ENCODE peak calls at places on chromosomes 3 and 15, in eight cellular contexts. E is esophagus squamous epithelium; Y is lung; V is CD8-positive, alpha-beta T cell; M is A549; P is IMR-90; N is fibroblast of lung; T is aorta. A is an unnamed sample. For H3K4me1, the result is how much of the 10 kb centered on the place peaks cover.

GRCh38 chr3:124812291-124813265 is 74.6 kb downstream of the ITGB5 start:
- DNase-seq in E (no peak), Y (peak), V (no peak), M (peak), P (peak), N (peak), T (peak), A (peak)

GRCh38 chr15:97168704-97169475 is 791.6 kb upstream of the ARRDC4 start:
- DNase-seq in E (no peak), Y (no peak), V (no peak), M (no peak), P (no peak), N (no peak), T (no peak), A (no peak)

GRCh38 chr3:144358191-144358590 is 386.6 kb downstream of the DIPK2A start:
- DNase-seq in E (no peak), Y (no peak), V (no peak), M (no peak), P (no peak), N (no peak), T (no peak), A (no peak)

GRCh38 chr3:190265795-190266194 is 56.5 kb downstream of the CLDN1 start:
- DNase-seq in E (no peak), Y (no peak), V (no peak), M (no peak), P (peak), N (peak), T (no peak), A (no peak)

GRCh38 chr15:71384501-71384900 is 269.2 kb downstream of the THSD4 start:
- DNase-seq in E (no peak), Y (no peak), V (no peak), M (no peak), P (no peak), N (no peak), T (no peak), A (no peak)

GRCh38 chr3:42680256-42680655 is 5.1 kb upstream of the KLHL40 start:
- DNase-seq in E (no peak), Y (no peak), V (no peak), M (no peak), P (peak), N (peak), T (no peak), A (no peak)

GRCh38 chr3:130414457-130414856 is 69.0 kb downstream of the COL6A5 start:
- DNase-seq in E (no peak), Y (no peak), V (no peak), M (no peak), P (no peak), N (no peak), T (no peak), A (no peak)

GRCh38 chr15:100919481-100920405 is 586 bp downstream of the LRRK1 start:
- DNase-seq in E (no peak), Y (no peak), V (no peak), M (peak), P (peak), N (peak), T (peak), A (peak)

GRCh38 chr3:58049143-58049785 is 41.0 kb downstream of the FLNB start:
- DNase-seq in E (no peak), Y (peak), V (no peak), M (peak), P (peak), N (peak), T (no peak), A (peak)

GRCh38 chr3:5013021-5013906 is 34.0 kb downstream of the BHLHE40 start:
- DNase-seq in E (no peak), Y (no peak), V (no peak), M (peak), P (peak), N (peak), T (no peak), A (no peak)

GRCh38 chr15:57352535-57353316 is 23.6 kb upstream of the CGNL1 start:
- DNase-seq in E (no peak), Y (no peak), V (no peak), M (no peak), P (no peak), N (no peak), T (no peak), A (no peak)

GRCh38 chr3:139299261-139300132 is 44.3 kb upstream of the MRPS22 start:
- DNase-seq in E (no peak), Y (no peak), V (no peak), M (peak), P (peak), N (peak), T (peak), A (no peak)

GRCh38 chr3:50194128-50194902 is 2.9 kb downstream of the GNAT1 start:
- DNase-seq in E (no peak), Y (peak), V (peak), M (peak), P (peak), N (peak), T (peak), A (peak)

GRCh38 chr15:52351206-52351907 is 55.8 kb upstream of the MYO5C start:
- DNase-seq in E (no peak), Y (peak), V (no peak), M (no peak), P (no peak), N (no peak), T (no peak), A (no peak)

GRCh38 chr3:123375014-123375940 is 73.6 kb downstream of the ADCY5 start:
- DNase-seq in E (no peak), Y (no peak), V (no peak), M (no peak), P (no peak), N (no peak), T (no peak), A (no peak)

GRCh38 chr3:141625506-141625905 is 112.6 kb upstream of the RNF7 start:
- DNase-seq in E (no peak), Y (no peak), V (no peak), M (no peak), P (peak), N (peak), T (no peak), A (no peak)

GRCh38 chr15:52193321-52193720 is 2.1 kb upstream of the GNB5 start:
- DNase-seq in E (no peak), Y (no peak), V (no peak), M (no peak), P (no peak), N (no peak), T (no peak), A (no peak)

GRCh38 chr3:12444582-12445468 is 39.5 kb upstream of the TSEN2 start:
- DNase-seq in E (no peak), Y (no peak), V (no peak), M (peak), P (no peak), N (peak), T (peak), A (peak)

GRCh38 chr15:60804986-60805949 is 326.3 kb upstream of the ICE2 start:
- DNase-seq in E (no peak), Y (no peak), V (no peak), M (no peak), P (peak), N (peak), T (peak), A (no peak)

GRCh38 chr3:14846481-14846880 is 27.7 kb downstream of the FGD5 start:
- DNase-seq in E (no peak), Y (no peak), V (no peak), M (no peak), P (no peak), N (no peak), T (no peak), A (no peak)

GRCh38 chr3:170724599-170724998 is 138.7 kb upstream of the SLC7A14 start:
- DNase-seq in E (no peak), Y (no peak), V (no peak), M (no peak), P (peak), N (peak), T (no peak), A (peak)

GRCh38 chr3:142888099-142888483 is 792 bp downstream of the PCOLCE2 start:
- DNase-seq in E (no peak), Y (no peak), V (no peak), M (peak), P (no peak), N (no peak), T (no peak), A (peak)

GRCh38 chr3:150825192-150825915 is 62.4 kb upstream of the SIAH2 start:
- DNase-seq in E (no peak), Y (no peak), V (no peak), M (no peak), P (no peak), N (no peak), T (no peak), A (no peak)

DNA sequence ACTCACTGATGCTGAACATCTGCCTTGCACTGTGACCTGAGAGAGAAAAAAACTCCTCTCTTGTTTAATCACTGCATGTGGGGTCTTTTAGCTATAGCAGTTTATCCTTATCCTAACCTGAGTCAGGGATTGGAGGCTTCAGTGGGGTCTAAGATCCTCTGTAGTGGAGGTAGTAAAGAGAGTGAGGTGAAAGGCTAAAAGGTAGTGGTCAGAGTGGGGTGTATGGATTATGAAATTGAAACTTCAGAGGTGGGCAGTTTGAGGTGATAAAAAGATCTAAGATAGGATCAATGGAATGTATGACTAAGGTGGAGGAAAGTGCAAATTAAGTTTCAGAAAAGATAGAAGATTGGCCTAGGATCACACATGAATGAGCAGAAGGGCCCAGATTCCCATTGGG is 36.5 kb downstream of the DET1 start:
- DNase-seq in E (no peak), Y (no peak), V (no peak), M (no peak), P (no peak), N (no peak), T (no peak), A (no peak)
- H3K27ac ChIP-seq in E (no peak), Y (no peak), V (no peak), M (no peak), P (no peak), N (no peak), T (no peak), A (no peak)

GRCh38 chr3:184630861-184631260 is 69.3 kb downstream of the EPHB3 start:
- DNase-seq in E (no peak), Y (no peak), V (no peak), M (no peak), P (no peak), N (no peak), T (peak), A (no peak)

GRCh38 chr3:184631339-184631965 is 69.9 kb downstream of the EPHB3 start:
- DNase-seq in E (no peak), Y (no peak), V (no peak), M (no peak), P (no peak), N (no peak), T (no peak), A (no peak)

GRCh38 chr3:184632551-184632950 is 71.0 kb downstream of the EPHB3 start:
- DNase-seq in E (no peak), Y (no peak), V (no peak), M (no peak), P (no peak), N (no peak), T (no peak), A (no peak)

GRCh38 chr3:184626942-184627341 is 65.4 kb downstream of the EPHB3 start:
- DNase-seq in E (no peak), Y (no peak), V (no peak), M (no peak), P (no peak), N (no peak), T (no peak), A (no peak)

DNA sequence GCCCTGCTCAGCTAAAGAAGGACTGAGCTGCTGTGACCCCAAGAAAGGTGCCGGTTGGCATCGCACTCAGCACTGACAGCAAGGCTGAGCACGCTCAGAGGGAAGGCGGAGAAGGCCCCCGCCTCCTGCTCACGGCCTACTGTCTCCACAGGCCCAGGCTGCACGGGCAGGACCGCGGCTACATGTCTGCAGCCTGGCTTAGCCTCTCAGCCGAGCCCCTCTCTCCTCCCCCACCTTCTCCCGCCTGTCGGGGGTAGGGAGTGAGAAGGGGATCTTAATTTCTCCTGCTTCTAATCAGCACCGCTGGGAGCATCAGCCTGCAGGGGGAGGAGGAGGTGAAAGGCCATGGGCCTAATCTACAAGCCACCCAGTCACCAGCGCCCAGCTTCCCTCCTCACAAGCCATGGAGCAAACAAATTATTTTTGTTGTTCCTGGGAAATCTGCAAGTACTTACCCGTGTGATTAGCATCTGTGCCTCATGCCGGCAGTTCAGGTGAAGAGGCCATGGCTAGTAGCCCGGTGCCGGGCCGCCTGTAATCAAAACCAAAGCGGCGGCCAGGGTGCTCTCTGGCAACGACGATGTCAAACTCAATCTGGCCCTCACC is 68.1 kb downstream of the EPHB3 start:
- DNase-seq in E (no peak), Y (no peak), V (no peak), M (no peak), P (no peak), N (no peak), T (peak), A (no peak)
- H3K4me1 ChIP-seq in E (under half), Y (under half), V (under half), M (under half), P (under half), N (under half), T (under half), A (under half)

GRCh38 chr3:45441570-45442313 is 53.4 kb downstream of the LARS2 start:
- DNase-seq in E (no peak), Y (no peak), V (no peak), M (no peak), P (no peak), N (peak), T (no peak), A (no peak)
- H3K27ac ChIP-seq in E (no peak), Y (no peak), V (no peak), M (no peak), P (no peak), N (no peak), T (no peak), A (no peak)

GRCh38 chr15:85411992-85412538 is 31.7 kb downstream of the AKAP13 start:
- DNase-seq in E (no peak), Y (no peak), V (no peak), M (no peak), P (peak), N (peak), T (no peak), A (no peak)
- H3K4me1 ChIP-seq in E (under half), Y (under half), V (under half), M (half or more), P (under half), N (under half), T (under half), A (under half)

DNA sequence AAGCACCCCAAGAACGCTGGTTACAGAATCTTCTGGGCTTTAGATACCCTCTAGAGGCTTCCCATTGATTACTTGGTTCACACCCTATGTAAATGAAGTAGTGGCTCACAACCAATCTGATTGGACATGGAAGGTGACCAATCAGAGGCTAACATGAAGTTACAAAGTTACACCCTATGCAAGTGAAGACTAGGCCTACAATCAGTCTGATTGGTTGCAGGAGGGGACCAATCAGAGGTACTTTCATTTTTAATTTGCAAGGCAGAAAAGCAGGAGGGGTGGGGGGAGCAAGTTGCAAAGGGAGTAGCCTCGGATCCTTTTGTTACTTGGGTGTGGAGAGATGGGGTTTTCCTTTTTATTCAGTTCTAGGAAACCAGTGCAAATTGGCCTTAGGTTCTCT is 11.1 kb upstream of the RTP2 start:
- DNase-seq in E (no peak), Y (no peak), V (no peak), M (no peak), P (peak), N (peak), T (no peak), A (no peak)
- H3K27ac ChIP-seq in E (no peak), Y (no peak), V (no peak), M (no peak), P (no peak), N (no peak), T (no peak), A (no peak)

GRCh38 chr15:40755821-40756220 is 767 bp upstream of the RMDN3 start:
- DNase-seq in E (no peak), Y (no peak), V (no peak), M (no peak), P (no peak), N (no peak), T (no peak), A (no peak)
- H3K4me1 ChIP-seq in E (under half), Y (under half), V (under half), M (under half), P (under half), N (under half), T (under half), A (under half)

DNA sequence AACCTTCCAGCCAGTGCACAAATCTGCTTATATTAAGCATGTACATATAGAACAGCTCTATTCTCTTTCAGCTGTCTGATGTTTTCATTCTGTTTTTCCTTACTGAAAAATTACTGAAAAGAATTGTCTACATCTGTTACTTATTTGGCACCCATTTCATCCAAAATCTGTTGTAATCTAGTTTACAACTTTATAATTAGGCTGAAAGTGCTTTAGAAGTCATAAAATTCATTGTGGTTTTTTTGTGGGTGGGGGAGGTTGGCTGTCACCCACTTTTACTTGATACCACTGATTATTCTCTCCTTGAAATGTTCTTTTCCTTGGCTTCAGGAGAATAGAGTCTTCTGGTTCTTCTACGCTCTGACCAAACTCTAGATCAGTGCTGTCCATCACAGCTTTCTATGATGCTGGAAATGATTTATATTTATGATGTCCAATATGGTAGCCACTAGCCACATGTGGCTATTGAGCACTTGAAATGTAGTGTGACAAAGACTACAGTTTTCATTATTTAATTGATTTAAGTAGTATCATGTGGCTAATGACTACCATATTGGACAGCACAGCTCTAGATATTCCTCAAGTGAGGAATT is 2.7 kb downstream of the LNP1 start:
- DNase-seq in E (no peak), Y (no peak), V (no peak), M (no peak), P (no peak), N (no peak), T (no peak), A (no peak)
- H3K27ac ChIP-seq in E (no peak), Y (no peak), V (no peak), M (no peak), P (no peak), N (no peak), T (no peak), A (no peak)

DNA sequence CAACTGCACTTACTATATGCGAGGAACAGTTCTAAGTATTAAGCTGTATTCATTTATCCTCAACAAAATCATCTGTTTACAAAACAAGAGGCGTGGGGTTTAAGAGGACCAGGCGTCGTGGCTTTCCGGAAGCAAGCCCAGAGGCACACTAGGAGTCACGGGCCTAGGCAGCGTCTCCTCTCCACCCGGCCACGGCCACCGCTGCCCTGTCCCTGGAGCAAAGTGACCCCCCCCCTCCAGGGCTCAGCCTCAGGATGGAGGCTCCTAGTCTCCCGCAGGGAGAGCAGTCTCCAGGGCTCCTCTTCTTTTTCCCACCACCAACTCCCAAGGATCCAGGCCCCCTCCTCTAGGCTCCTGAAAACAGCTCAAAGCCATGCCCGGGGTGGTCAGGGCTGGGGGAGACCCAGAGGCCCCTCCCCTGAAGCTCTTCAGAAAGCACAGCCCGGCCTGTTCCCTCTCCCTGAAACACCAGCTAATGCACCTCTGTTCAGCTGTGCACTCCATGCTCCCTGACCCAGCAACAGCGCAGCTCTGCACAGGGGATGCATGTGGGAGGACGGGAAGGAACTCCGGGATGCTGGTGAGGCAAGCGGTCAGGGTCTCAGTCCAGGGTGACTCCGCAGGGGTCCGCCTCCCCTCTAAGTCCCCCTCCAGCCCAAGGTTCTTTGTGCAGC is 16.8 kb downstream of the TNK2 start:
- DNase-seq in E (no peak), Y (no peak), V (no peak), M (no peak), P (no peak), N (no peak), T (no peak), A (peak)
- H3K4me1 ChIP-seq in E (under half), Y (under half), V (under half), M (under half), P (under half), N (under half), T (under half), A (under half)

GRCh38 chr15:48810414-48811324 is at the start of gene CEP152:
- DNase-seq in E (peak), Y (peak), V (peak), M (peak), P (peak), N (peak), T (peak), A (peak)

GRCh38 chr15:48806151-48806550 is 4.7 kb downstream of the CEP152 start:
- DNase-seq in E (no peak), Y (no peak), V (no peak), M (no peak), P (peak), N (no peak), T (no peak), A (peak)

GRCh38 chr15:48811325-48811938 is 563 bp upstream of the CEP152 start:
- DNase-seq in E (no peak), Y (no peak), V (no peak), M (no peak), P (no peak), N (no peak), T (no peak), A (no peak)
- H3K27ac ChIP-seq in E (no peak), Y (no peak), V (peak), M (peak), P (no peak), N (no peak), T (no peak), A (no peak)